ENCODE peak calls at places on chromosomes 13 and 19, in four cellular contexts. One of them, this sample, is unnamed.

GRCh38 chr19:15885167-15885566 is 12.7 kb downstream of the CYP4F2 start:
- DNase-seq in H7: no peak
- DNase-seq in testis: no peak
- DNase-seq in AG04450: no peak
- DNase-seq in this sample: no peak

GRCh38 chr19:31548941-31549340 is 199.7 kb upstream of the TSHZ3 start:
- DNase-seq in H7: peak
- DNase-seq in testis: peak
- DNase-seq in AG04450: peak
- DNase-seq in this sample: peak

GRCh38 chr19:11673608-11674041 is 65.1 kb downstream of the ZNF823 start:
- DNase-seq in H7: peak
- DNase-seq in testis: peak
- DNase-seq in AG04450: no peak
- DNase-seq in this sample: peak

GRCh38 chr19:41607668-41608067 is 19.2 kb downstream of the CEACAM4 start:
- DNase-seq in H7: no peak
- DNase-seq in testis: no peak
- DNase-seq in AG04450: no peak
- DNase-seq in this sample: no peak

GRCh38 chr19:13864513-13865242 is 12.3 kb upstream of the NANOS3 start:
- DNase-seq in H7: peak
- DNase-seq in testis: no peak
- DNase-seq in AG04450: no peak
- DNase-seq in this sample: no peak

GRCh38 chr13:93218583-93218982 is 8.0 kb upstream of the GPC6 start:
- DNase-seq in H7: no peak
- DNase-seq in testis: no peak
- DNase-seq in AG04450: no peak
- DNase-seq in this sample: no peak

GRCh38 chr19:31258211-31259052 is 90.8 kb downstream of the TSHZ3 start:
- DNase-seq in H7: peak
- DNase-seq in testis: no peak
- DNase-seq in AG04450: no peak
- DNase-seq in this sample: peak

GRCh38 chr13:93953856-93954255 is 525.6 kb downstream of the DCT start:
- DNase-seq in H7: no peak
- DNase-seq in testis: no peak
- DNase-seq in AG04450: no peak
- DNase-seq in this sample: no peak

GRCh38 chr19:35279374-35279773 is 3.0 kb upstream of the HAMP start:
- DNase-seq in H7: peak
- DNase-seq in testis: no peak
- DNase-seq in AG04450: no peak
- DNase-seq in this sample: no peak

GRCh38 chr19:8610041-8610927 is at the start of gene ADAMTS10:
- DNase-seq in H7: peak
- DNase-seq in testis: no peak
- DNase-seq in AG04450: no peak
- DNase-seq in this sample: peak

GRCh38 chr19:42465827-42466280 is 23.1 kb upstream of the CXCL17 start:
- DNase-seq in H7: peak
- DNase-seq in testis: no peak
- DNase-seq in AG04450: no peak
- DNase-seq in this sample: no peak

GRCh38 chr13:97243915-97244820 is 22.0 kb downstream of the MBNL2 start:
- DNase-seq in H7: no peak
- DNase-seq in testis: no peak
- DNase-seq in AG04450: no peak
- DNase-seq in this sample: no peak

GRCh38 chr19:38736413-38737280 is 7.6 kb downstream of the CAPN12 start:
- DNase-seq in H7: peak
- DNase-seq in testis: no peak
- DNase-seq in AG04450: no peak
- DNase-seq in this sample: peak

GRCh38 chr19:4052993-4053422 is 13.7 kb downstream of the ZBTB7A start:
- DNase-seq in H7: no peak
- DNase-seq in testis: no peak
- DNase-seq in AG04450: no peak
- DNase-seq in this sample: no peak

GRCh38 chr19:52535831-52536800 is 8.6 kb downstream of the ZNF808 start:
- DNase-seq in H7: peak
- DNase-seq in testis: peak
- DNase-seq in AG04450: peak
- DNase-seq in this sample: peak

GRCh38 chr19:44539236-44539819 is 9.9 kb upstream of the CEACAM20 start:
- DNase-seq in H7: no peak
- DNase-seq in testis: no peak
- DNase-seq in AG04450: no peak
- DNase-seq in this sample: no peak

GRCh38 chr19:29705706-29706105 is 9.4 kb downstream of the C19orf12 start:
- DNase-seq in H7: no peak
- DNase-seq in testis: no peak
- DNase-seq in AG04450: no peak
- DNase-seq in this sample: no peak

GRCh38 chr13:40069173-40070044 is 413.9 kb downstream of the COG6 start:
- DNase-seq in H7: peak
- DNase-seq in testis: peak
- DNase-seq in AG04450: peak
- DNase-seq in this sample: peak

GRCh38 chr13:26752671-26753070 is 7.9 kb downstream of the GPR12 start:
- DNase-seq in H7: no peak
- DNase-seq in testis: no peak
- DNase-seq in AG04450: no peak
- DNase-seq in this sample: no peak

GRCh38 chr13:40776232-40776631 is 5.2 kb upstream of the MRPS31 start:
- DNase-seq in H7: no peak
- DNase-seq in testis: no peak
- DNase-seq in AG04450: no peak
- DNase-seq in this sample: no peak

GRCh38 chr13:97124237-97124636 is 97.9 kb upstream of the MBNL2 start:
- DNase-seq in H7: no peak
- DNase-seq in testis: no peak
- DNase-seq in AG04450: no peak
- DNase-seq in this sample: no peak

GRCh38 chr13:36332986-36333385 is 13.2 kb downstream of the SPART start:
- DNase-seq in H7: no peak
- DNase-seq in testis: no peak
- DNase-seq in AG04450: no peak
- DNase-seq in this sample: no peak

GRCh38 chr13:21670883-21671792 is at the start of gene FGF9:
- DNase-seq in H7: peak
- DNase-seq in testis: peak
- DNase-seq in AG04450: no peak
- DNase-seq in this sample: peak

GRCh38 chr13:94433055-94433947 is 46.2 kb downstream of the DCT start:
- DNase-seq in H7: peak
- DNase-seq in testis: no peak
- DNase-seq in AG04450: no peak
- DNase-seq in this sample: peak

GRCh38 chr13:104740616-104741222 is 1674.5 kb upstream of the SLC10A2 start:
- DNase-seq in H7: no peak
- DNase-seq in testis: no peak
- DNase-seq in AG04450: no peak
- DNase-seq in this sample: no peak

GRCh38 chr13:107124129-107124718 is 556.3 kb upstream of the ARGLU1 start:
- DNase-seq in H7: no peak
- DNase-seq in testis: no peak
- DNase-seq in AG04450: no peak
- DNase-seq in this sample: peak

GRCh38 chr13:32381539-32381938 is 46.4 kb downstream of the N4BP2L1 start:
- DNase-seq in H7: peak
- DNase-seq in testis: peak
- DNase-seq in AG04450: no peak
- DNase-seq in this sample: peak

GRCh38 chr13:40031031-40031430 is 375.6 kb downstream of the COG6 start:
- DNase-seq in H7: no peak
- DNase-seq in testis: no peak
- DNase-seq in AG04450: peak
- DNase-seq in this sample: no peak

GRCh38 chr19:48967346-48968178 is 2.5 kb downstream of the FTL start:
- DNase-seq in H7: peak
- DNase-seq in testis: peak
- DNase-seq in AG04450: no peak
- DNase-seq in this sample: no peak

GRCh38 chr19:6412111-6412999 is 12.3 kb downstream of the KHSRP start:
- DNase-seq in H7: peak
- DNase-seq in testis: peak
- DNase-seq in AG04450: no peak
- DNase-seq in this sample: peak

GRCh38 chr19:17326595-17326966 is 8.1 kb downstream of the ANO8 start:
- DNase-seq in H7: no peak
- DNase-seq in testis: no peak
- DNase-seq in AG04450: no peak
- DNase-seq in this sample: peak

GRCh38 chr19:17327654-17328516 is 6.8 kb downstream of the ANO8 start:
- DNase-seq in H7: peak
- DNase-seq in testis: peak
- DNase-seq in AG04450: no peak
- DNase-seq in this sample: peak

GRCh38 chr19:17328517-17329060 is 6.1 kb downstream of the ANO8 start:
- DNase-seq in H7: peak
- DNase-seq in testis: no peak
- DNase-seq in AG04450: no peak
- DNase-seq in this sample: peak

GRCh38 chr19:17325881-17326594 is 8.6 kb downstream of the ANO8 start:
- DNase-seq in H7: no peak
- DNase-seq in testis: peak
- DNase-seq in AG04450: no peak
- DNase-seq in this sample: no peak

DNA sequence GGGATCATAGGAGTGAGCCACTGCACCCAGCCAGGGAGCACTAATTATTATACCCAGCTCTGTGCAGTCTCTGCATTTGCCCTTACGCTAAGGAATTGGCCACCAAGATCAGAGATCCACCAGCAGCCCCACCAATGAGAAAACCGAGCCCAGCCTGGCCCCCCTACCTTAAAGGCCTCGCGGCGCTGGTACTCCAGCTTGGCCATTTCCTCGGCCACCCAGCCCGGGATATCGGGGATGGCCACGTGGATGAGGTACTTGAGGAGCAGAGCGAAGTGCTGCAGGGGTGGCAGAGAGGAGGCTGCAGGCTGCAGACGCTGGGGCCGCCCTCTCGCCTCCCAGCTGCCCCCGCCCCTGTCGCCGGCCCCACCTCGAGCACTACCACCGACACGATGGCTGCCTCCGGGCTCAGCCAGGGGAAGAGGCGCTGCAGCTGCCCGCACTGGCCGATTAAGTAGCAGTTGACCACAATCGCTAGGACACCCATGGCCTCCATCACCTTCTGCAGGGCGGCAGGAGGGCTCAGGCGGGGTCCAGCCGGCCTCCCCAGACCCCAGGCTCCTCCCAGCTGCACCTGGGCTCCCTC is 7.5 kb downstream of the ANO8 start:
- DNase-seq in H7: no peak
- DNase-seq in testis: no peak
- DNase-seq in AG04450: no peak
- DNase-seq in this sample: no peak
- H3K4me3 ChIP-seq in H7: peak
- H3K4me3 ChIP-seq in testis: no peak
- H3K4me3 ChIP-seq in AG04450: no peak
- H3K4me3 ChIP-seq in this sample: peak

DNA sequence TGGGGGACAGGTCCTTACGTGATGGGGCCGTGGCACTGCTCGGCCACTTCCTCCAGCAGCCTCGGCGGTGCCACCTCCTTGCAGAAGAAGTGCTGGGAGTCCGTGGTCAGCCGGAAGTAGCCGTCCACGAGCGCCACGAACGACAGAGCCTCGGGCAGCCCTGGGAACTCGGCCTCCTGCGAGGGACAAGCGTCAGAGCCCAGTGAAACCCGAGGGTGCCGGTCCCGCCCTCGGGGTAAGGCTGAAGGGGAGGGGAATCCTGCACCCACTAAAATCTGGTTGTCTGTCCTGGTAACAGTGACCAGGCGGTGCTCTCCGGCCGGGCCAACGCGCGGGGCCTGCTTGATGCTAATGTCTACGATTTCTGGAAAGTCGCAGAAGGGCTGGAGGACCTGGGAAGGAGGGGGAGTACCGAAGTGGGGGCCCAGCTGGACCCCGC is 6.4 kb downstream of the JAK3 start:
- DNase-seq in H7: no peak
- DNase-seq in testis: no peak
- DNase-seq in AG04450: no peak
- DNase-seq in this sample: no peak
- H3K4me3 ChIP-seq in H7: peak
- H3K4me3 ChIP-seq in testis: peak
- H3K4me3 ChIP-seq in AG04450: peak
- H3K4me3 ChIP-seq in this sample: peak

GRCh38 chr13:30905932-30906383 is at the start of gene MEDAG:
- DNase-seq in H7: no peak
- DNase-seq in testis: peak
- DNase-seq in AG04450: no peak
- DNase-seq in this sample: no peak
- H3K4me3 ChIP-seq in H7: peak
- H3K4me3 ChIP-seq in testis: peak
- H3K4me3 ChIP-seq in AG04450: peak
- H3K4me3 ChIP-seq in this sample: peak

GRCh38 chr19:2791876-2792275 is 6.6 kb downstream of the THOP1 start:
- DNase-seq in H7: no peak
- DNase-seq in testis: no peak
- DNase-seq in AG04450: no peak
- DNase-seq in this sample: no peak
- H3K4me3 ChIP-seq in H7: no peak
- H3K4me3 ChIP-seq in testis: no peak
- H3K4me3 ChIP-seq in AG04450: no peak
- H3K4me3 ChIP-seq in this sample: no peak

DNA sequence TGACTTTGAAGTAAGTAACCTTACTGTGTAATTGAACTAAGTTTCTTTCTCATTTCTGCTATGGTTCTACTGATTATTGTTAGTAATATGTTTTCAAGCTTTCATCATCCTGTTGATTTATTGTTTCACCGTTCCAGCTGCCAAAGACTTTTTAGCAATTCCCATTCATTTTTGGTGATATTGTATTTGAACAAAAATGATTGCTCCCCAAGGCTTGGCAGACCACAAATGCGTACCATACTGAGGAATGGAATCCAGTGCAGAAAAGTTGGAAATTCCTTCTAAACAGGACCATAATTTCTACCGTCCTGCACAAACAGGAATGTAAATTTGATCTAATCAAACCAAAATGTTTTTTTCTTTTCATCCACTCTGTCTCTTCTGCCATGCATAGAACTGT is 10.7 kb downstream of the EPSTI1 start:
- DNase-seq in H7: no peak
- DNase-seq in testis: no peak
- DNase-seq in AG04450: no peak
- DNase-seq in this sample: no peak
- H3K4me3 ChIP-seq in H7: no peak
- H3K4me3 ChIP-seq in testis: no peak
- H3K4me3 ChIP-seq in AG04450: no peak
- H3K4me3 ChIP-seq in this sample: no peak

GRCh38 chr13:52739468-52740071 is at the start of gene CNMD:
- DNase-seq in H7: peak
- DNase-seq in testis: peak
- DNase-seq in AG04450: no peak
- DNase-seq in this sample: peak
- H3K4me3 ChIP-seq in H7: peak
- H3K4me3 ChIP-seq in testis: peak
- H3K4me3 ChIP-seq in AG04450: peak
- H3K4me3 ChIP-seq in this sample: peak

This sample was measured in GM23338.